ENCODE peak calls at places on chromosomes 1 and 21, in nine cellular contexts. W is HEK293T; C is T-cell; J is progenitor cell of endocrine pancreas; U is MCF 10A; X is activated naive CD4-positive, alpha-beta T cell; D is T-helper 1 cell; E is activated T-cell treated with anti-CD3 and anti-CD28 coated beads for 1 hour; G is anterior cingulate cortex. F is an unnamed sample.

GRCh38 chr1:237071641-237072420 is 29.8 kb downstream of the RYR2 start:
- DNase-seq in D (no peak), J (no peak), W (no peak), U (no peak), C (no peak), E (no peak), X (no peak), G (no peak), F (no peak)

GRCh38 chr1:197327776-197328364 is 59.8 kb downstream of the CRB1 start:
- DNase-seq in G (no peak), X (no peak), D (no peak), J (no peak), U (peak; percentile 33), E (no peak), C (no peak), W (no peak), F (no peak)

GRCh38 chr1:3863231-3863935 is 6.1 kb downstream of the DFFB start:
- DNase-seq in D (no peak), G (no peak), W (no peak), X (no peak), E (no peak), U (no peak), J (no peak), C (no peak), F (no peak)

GRCh38 chr1:5980314-5981008 is 11.8 kb downstream of the NPHP4 start:
- DNase-seq in E (no peak), X (no peak), U (peak; percentile 21), G (peak; percentile 20), C (no peak), J (no peak), W (peak; percentile 71), D (no peak), F (peak; percentile 28)

GRCh38 chr1:171245458-171246064 is 2.7 kb upstream of the FMO1 start:
- DNase-seq in J (no peak), X (no peak), D (no peak), E (no peak), W (peak; percentile 66), G (no peak), C (no peak), U (peak; percentile 77), F (no peak)

GRCh38 chr1:177170756-177171535 is at the start of gene BRINP2:
- DNase-seq in D (no peak), W (peak; percentile 74), J (peak; percentile 53), C (no peak), X (no peak), U (peak; percentile 43), E (no peak), G (peak; percentile 87), F (peak; percentile 83)

GRCh38 chr1:8902765-8903164 is 24.3 kb upstream of the ENO1 start:
- DNase-seq in E (no peak), J (no peak), X (no peak), D (no peak), W (no peak), G (no peak), C (no peak), U (peak; percentile 56), F (no peak)

GRCh38 chr1:186424539-186424938 is 36.4 kb downstream of the PDC start:
- DNase-seq in C (no peak), G (no peak), W (no peak), X (no peak), J (no peak), E (no peak), D (no peak), U (no peak), F (no peak)

GRCh38 chr1:2073382-2074230 is 23.4 kb downstream of the PRKCZ start:
- DNase-seq in D (no peak), C (no peak), J (no peak), X (no peak), E (no peak), G (peak; percentile 67), U (no peak), W (no peak), F (no peak)

GRCh38 chr1:51755437-51755836 is 123.1 kb downstream of the NRDC start:
- DNase-seq in W (no peak), G (no peak), D (no peak), X (no peak), C (no peak), J (no peak), E (no peak), U (no peak), F (no peak)

GRCh38 chr1:154629160-154630073 is 21.4 kb upstream of the ADAR start:
- DNase-seq in X (no peak), W (no peak), G (no peak), C (no peak), J (no peak), D (no peak), E (no peak), U (no peak), F (no peak)

GRCh38 chr1:115289940-115290339 is 48.1 kb downstream of the NGF start:
- DNase-seq in J (no peak), E (no peak), U (no peak), G (no peak), D (no peak), W (no peak), X (no peak), C (no peak), F (no peak)

GRCh38 chr1:55050283-55050682 is 10.9 kb downstream of the PCSK9 start:
- DNase-seq in J (no peak), G (no peak), W (no peak), U (no peak), C (no peak), D (no peak), E (no peak), X (no peak), F (peak; percentile 5)

GRCh38 chr1:219555802-219556201 is 57.1 kb downstream of the ZC3H11B start:
- DNase-seq in C (no peak), E (no peak), U (peak; percentile 86), G (no peak), X (no peak), W (no peak), D (no peak), J (no peak), F (peak; percentile 20)

GRCh38 chr1:87598429-87598828 is 269.7 kb downstream of the LMO4 start:
- DNase-seq in G (no peak), C (no peak), U (no peak), W (peak; percentile 61), D (no peak), J (no peak), E (no peak), X (no peak), F (no peak)

GRCh38 chr1:41802532-41803501 is 115.9 kb downstream of the HIVEP3 start:
- DNase-seq in E (no peak), C (peak; percentile 38), G (no peak), D (no peak), W (no peak), U (peak; percentile 87), X (no peak), J (no peak), F (no peak)

GRCh38 chr1:23639460-23639859 is 52.1 kb upstream of the RPL11 start:
- DNase-seq in W (no peak), C (no peak), X (no peak), E (no peak), D (no peak), J (no peak), G (no peak), U (no peak), F (peak; percentile 56)

GRCh38 chr1:235632538-235633219 is 16.9 kb downstream of the GNG4 start:
- DNase-seq in U (peak; percentile 71), G (no peak), J (no peak), C (no peak), E (no peak), X (no peak), D (no peak), W (no peak), F (no peak)

GRCh38 chr1:154736840-154737239 is 128.9 kb upstream of the ADAR start:
- DNase-seq in C (no peak), U (peak; percentile 48), D (no peak), J (no peak), G (no peak), E (no peak), W (no peak), X (no peak), F (no peak)

GRCh38 chr1:1763657-1764621 is 14.3 kb downstream of the NADK start:
- DNase-seq in E (no peak), G (no peak), X (no peak), C (no peak), W (no peak), U (peak; percentile 98), D (no peak), J (no peak), F (no peak)

GRCh38 chr1:23217421-23218115 is at the start of gene HTR1D:
- DNase-seq in U (no peak), D (no peak), W (peak; percentile 63), C (no peak), G (no peak), X (no peak), E (no peak), J (peak; percentile 33), F (no peak)

GRCh38 chr1:62275095-62275494 is 44.1 kb downstream of the KANK4 start:
- DNase-seq in X (no peak), W (no peak), D (no peak), C (no peak), E (no peak), J (no peak), U (no peak), G (no peak), F (no peak)

GRCh38 chr21:16587671-16588379 is 858.0 kb downstream of the USP25 start:
- DNase-seq in J (no peak), U (peak; percentile 80), C (no peak), X (no peak), E (no peak), G (no peak), D (no peak), W (no peak), F (peak; percentile 35)

GRCh38 chr1:201016943-201017827 is 6.3 kb downstream of the KIF21B start:
- DNase-seq in E (no peak), C (no peak), D (no peak), J (no peak), G (no peak), W (no peak), U (no peak), X (no peak), F (no peak)

GRCh38 chr1:11648732-11649158 is 5.5 kb downstream of the FBXO2 start:
- DNase-seq in C (no peak), X (no peak), G (no peak), U (no peak), J (no peak), D (no peak), W (peak; percentile 46), E (no peak), F (no peak)

GRCh38 chr1:28640766-28641165 is 2.1 kb downstream of the TAF12 start:
- DNase-seq in W (no peak), G (no peak), U (peak; percentile 51), E (no peak), C (peak; percentile 32), D (peak; percentile 29), X (peak; percentile 13), J (no peak), F (no peak)

F was measured in NCI-H2081.